ENCODE peak calls at places on chromosomes 6 and 20, in four cellular contexts. K is mesenchymal stem cell, E is body of pancreas, C is upper lobe of right lung. D is an unnamed sample.

GRCh38 chr6:105651969-105652368 is 249.1 kb upstream of the PREP start:
- DNase-seq in E (no peak), C (no peak), K (no peak), D (no peak)

GRCh38 chr6:26286168-26286854 is 78.7 kb upstream of the BTN3A2 start:
- DNase-seq in E (peak), C (peak), K (peak), D (peak)

GRCh38 chr20:50311308-50312001 is 120.8 kb downstream of the CEBPB start:
- DNase-seq in C (peak), K (no peak), E (no peak), D (no peak)

GRCh38 chr6:32613475-32613874 is 23.7 kb upstream of the HLA-DQA1 start:
- DNase-seq in E (no peak), C (no peak), K (no peak), D (no peak)

GRCh38 chr6:129683606-129684322 is 26.2 kb downstream of the ARHGAP18 start:
- DNase-seq in K (peak), E (peak), C (peak), D (peak)

GRCh38 chr6:111566873-111567517 is 38.7 kb downstream of the TRAF3IP2 start:
- DNase-seq in K (no peak), C (peak), E (no peak), D (no peak)

GRCh38 chr6:43021270-43022047 is at the start of gene RRP36:
- DNase-seq in C (peak), E (peak), K (peak), D (peak)

GRCh38 chr6:150256618-150257272 is 112.1 kb upstream of the IYD start:
- DNase-seq in C (no peak), E (no peak), K (peak), D (peak)

GRCh38 chr6:39931607-39932006 is 2.7 kb downstream of the MOCS1 start:
- DNase-seq in E (no peak), C (no peak), K (no peak), D (no peak)

GRCh38 chr20:29689411-29690225 is 1567.8 kb upstream of the DEFB115 start:
- DNase-seq in E (no peak), C (no peak), K (no peak), D (no peak)

GRCh38 chr6:170287371-170287876 is 3.5 kb downstream of the DLL1 start:
- DNase-seq in K (no peak), C (peak), E (no peak), D (no peak)

GRCh38 chr6:170286934-170287265 is 4.0 kb downstream of the DLL1 start:
- DNase-seq in E (no peak), K (no peak), C (no peak), D (no peak)

GRCh38 chr6:170289108-170289931 is 1.6 kb downstream of the DLL1 start:
- DNase-seq in C (no peak), K (no peak), E (no peak), D (no peak)

GRCh38 chr6:170286246-170286933 is 4.5 kb downstream of the DLL1 start:
- DNase-seq in K (no peak), E (peak), C (peak), D (peak)

GRCh38 chr6:170288091-170288631 is 2.7 kb downstream of the DLL1 start:
- DNase-seq in E (no peak), C (no peak), K (no peak), D (no peak)
- H3K4me3 ChIP-seq in E (peak), C (peak), K (no peak), D (no peak)

GRCh38 chr20:62776035-62776691 is 20.1 kb upstream of the MRGBP start:
- DNase-seq in C (no peak), E (no peak), K (no peak), D (no peak)
- H3K4me3 ChIP-seq in C (no peak), E (no peak), K (no peak), D (no peak)

GRCh38 chr20:23367770-23368169 is 5.8 kb downstream of the GZF1 start:
- DNase-seq in C (no peak), E (no peak), K (no peak), D (no peak)

GRCh38 chr20:23365390-23366165 is 3.6 kb downstream of the GZF1 start:
- DNase-seq in C (no peak), K (no peak), E (no peak), D (no peak)

GRCh38 chr20:23369424-23369823 is 7.4 kb downstream of the GZF1 start:
- DNase-seq in K (no peak), C (no peak), E (no peak), D (no peak)

GRCh38 chr20:23368316-23369110 is 6.5 kb downstream of the GZF1 start:
- DNase-seq in C (no peak), E (no peak), K (no peak), D (peak)

GRCh38 chr20:23366384-23366783 is 4.4 kb downstream of the GZF1 start:
- DNase-seq in C (no peak), E (no peak), K (no peak), D (no peak)
- H3K4me3 ChIP-seq in C (no peak), E (no peak), K (no peak), D (no peak)

GRCh38 chr6:3340358-3340798 is 81.6 kb downstream of the PSMG4 start:
- DNase-seq in C (no peak), K (no peak), E (no peak), D (peak)

GRCh38 chr6:3337521-3338350 is 79.0 kb downstream of the PSMG4 start:
- DNase-seq in K (peak), C (no peak), E (no peak), D (peak)

GRCh38 chr6:3343089-3343901 is 84.5 kb downstream of the PSMG4 start:
- DNase-seq in C (no peak), K (peak), E (no peak), D (no peak)

GRCh38 chr6:3341467-3341866 is 82.7 kb downstream of the PSMG4 start:
- DNase-seq in K (peak), C (no peak), E (no peak), D (peak)

DNA sequence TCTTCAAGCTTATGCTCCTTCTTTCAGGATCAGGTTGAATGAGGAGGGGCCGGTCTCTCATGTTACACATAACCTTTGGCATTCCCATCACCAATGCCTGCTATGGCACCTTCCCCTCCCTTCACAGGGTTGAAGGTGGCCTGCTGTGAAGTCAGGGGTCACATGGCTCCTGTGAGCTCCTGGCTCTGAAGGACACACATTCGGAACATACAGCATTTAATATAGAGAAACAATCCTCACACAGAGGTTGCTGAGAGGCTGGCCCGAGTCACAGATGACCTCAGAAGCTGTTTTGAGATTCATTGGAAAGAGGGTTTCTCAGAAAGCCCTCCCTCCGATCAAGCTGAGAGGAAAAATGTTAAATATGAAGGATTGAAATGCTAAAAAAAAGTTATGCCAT is 82.1 kb downstream of the PSMG4 start:
- DNase-seq in K (no peak), E (no peak), C (no peak), D (peak)
- H3K4me3 ChIP-seq in K (no peak), E (no peak), C (no peak), D (no peak)

GRCh38 chr6:154458565-154459475 is 51.7 kb downstream of the CNKSR3 start:
- DNase-seq in K (no peak), C (no peak), E (no peak), D (no peak)

GRCh38 chr6:154461348-154461747 is 49.1 kb downstream of the CNKSR3 start:
- DNase-seq in E (no peak), K (no peak), C (no peak), D (no peak)

GRCh38 chr6:154462425-154462824 is 48.1 kb downstream of the CNKSR3 start:
- DNase-seq in E (no peak), C (no peak), K (no peak), D (no peak)

GRCh38 chr6:154459513-154459912 is 51.0 kb downstream of the CNKSR3 start:
- DNase-seq in K (no peak), C (no peak), E (no peak), D (no peak)

GRCh38 chr6:154460306-154461071 is 50.0 kb downstream of the CNKSR3 start:
- DNase-seq in K (peak), C (no peak), E (no peak), D (peak)
- H3K4me3 ChIP-seq in K (no peak), C (no peak), E (no peak), D (no peak)

GRCh38 chr20:38730989-38731737 is 6.9 kb downstream of the SLC32A1 start:
- DNase-seq in C (peak), E (peak), K (peak), D (peak)
- H3K4me3 ChIP-seq in C (peak), E (no peak), K (no peak), D (peak)